ENCODE peak calls at places on chromosomes 1 and 21, in five cellular contexts. R is heart right ventricle, S is right cardiac atrium, I is stomach, Z is pancreas. C is an unnamed sample.

GRCh38 chr1:66984491-66984890 is 59.7 kb downstream of the MIER1 start:
- DNase-seq in R (no peak), S (no peak), I (no peak), Z (no peak), C (no peak)

GRCh38 chr1:113978863-113979702 is at the start of gene OLFML3:
- DNase-seq in R (peak; percentile 70), S (peak; percentile 85), I (peak; percentile 86), Z (peak; percentile 77), C (peak; percentile 20)

GRCh38 chr21:43295016-43295958 is 126.5 kb downstream of the CRYAA start:
- DNase-seq in R (no peak), S (peak; percentile 7), I (no peak), Z (no peak), C (no peak)

GRCh38 chr1:31243451-31244286 is 4.0 kb upstream of the NKAIN1 start:
- DNase-seq in R (no peak), S (no peak), I (no peak), Z (no peak), C (no peak)

GRCh38 chr1:7104053-7104738 is 318.9 kb downstream of the CAMTA1 start:
- DNase-seq in R (no peak), S (no peak), I (no peak), Z (no peak), C (no peak)

GRCh38 chr1:39949891-39950290 is 5.1 kb upstream of the MFSD2A start:
- DNase-seq in R (no peak), S (no peak), I (no peak), Z (no peak), C (no peak)

GRCh38 chr1:244112646-244113045 is 61.6 kb downstream of the ZBTB18 start:
- DNase-seq in R (no peak), S (no peak), I (no peak), Z (no peak), C (no peak)

GRCh38 chr21:42716074-42716473 is 62.7 kb downstream of the PDE9A start:
- DNase-seq in R (no peak), S (no peak), I (no peak), Z (no peak), C (no peak)

GRCh38 chr1:117575586-117576225 is 30.1 kb upstream of the TENT5C start:
- DNase-seq in R (no peak), S (no peak), I (no peak), Z (no peak), C (no peak)

GRCh38 chr1:84620720-84621313 is 46.6 kb upstream of the CTBS start:
- DNase-seq in R (peak; percentile 79), S (peak; percentile 79), I (peak; percentile 77), Z (peak; percentile 92), C (peak; percentile 57)

GRCh38 chr1:153677718-153678518 is 570 bp upstream of the NPR1 start:
- DNase-seq in R (peak; percentile 40), S (peak; percentile 48), I (peak; percentile 63), Z (no peak), C (no peak)

GRCh38 chr1:204975568-204976235 is 67.3 kb upstream of the CNTN2 start:
- DNase-seq in R (no peak), S (no peak), I (peak; percentile 57), Z (peak; percentile 65), C (peak; percentile 4)

GRCh38 chr1:17520041-17520440 is 19.5 kb upstream of the ARHGEF10L start:
- DNase-seq in R (no peak), S (no peak), I (peak; percentile 88), Z (peak; percentile 77), C (no peak)

GRCh38 chr21:34971656-34972055 is 77.4 kb downstream of the RUNX1 start:
- DNase-seq in R (no peak), S (no peak), I (no peak), Z (no peak), C (no peak)

GRCh38 chr1:220974431-220974830 is 95.2 kb downstream of the HLX start:
- DNase-seq in R (no peak), S (no peak), I (no peak), Z (no peak), C (no peak)

GRCh38 chr1:94092210-94092613 is 28.7 kb downstream of the ABCA4 start:
- DNase-seq in R (no peak), S (no peak), I (no peak), Z (no peak), C (no peak)

GRCh38 chr1:175580351-175580750 is 163.0 kb downstream of the TNR start:
- DNase-seq in R (no peak), S (no peak), I (no peak), Z (no peak), C (no peak)

GRCh38 chr1:59682405-59683080 is 132.2 kb upstream of the HOOK1 start:
- DNase-seq in R (no peak), S (no peak), I (no peak), Z (no peak), C (no peak)

GRCh38 chr1:228941673-228942072 is 206.4 kb downstream of the RHOU start:
- DNase-seq in R (no peak), S (no peak), I (no peak), Z (no peak), C (no peak)

GRCh38 chr1:109149874-109150601 is 36.1 kb downstream of the ELAPOR1 start:
- DNase-seq in R (no peak), S (no peak), I (no peak), Z (no peak), C (no peak)

GRCh38 chr1:111441573-111442192 is 7.4 kb downstream of the WDR77 start:
- DNase-seq in R (no peak), S (peak; percentile 27), I (peak; percentile 50), Z (no peak), C (peak; percentile 21)

GRCh38 chr1:58932820-58933598 is 149.2 kb upstream of the JUN start:
- DNase-seq in R (no peak), S (no peak), I (peak; percentile 92), Z (peak; percentile 60), C (no peak)

GRCh38 chr1:236795757-236796719 is 946 bp downstream of the MTR start:
- DNase-seq in R (no peak), S (no peak), I (no peak), Z (no peak), C (peak; percentile 70)

GRCh38 chr1:206540044-206540758 is 32.9 kb downstream of the RASSF5 start:
- DNase-seq in R (peak; percentile 34), S (peak; percentile 63), I (peak; percentile 94), Z (peak; percentile 78), C (no peak)
- H3K27ac ChIP-seq in R (peak overlapping the region; percentile 56), S (peak overlapping the region; percentile 56), I (peak overlapping the region; percentile 80), Z (peak overlapping the region; percentile 85), C (no peak overlapping the region)

GRCh38 chr1:64892576-64893573 is 73.5 kb downstream of the JAK1 start:
- DNase-seq in R (no peak), S (no peak), I (no peak), Z (no peak), C (no peak)

GRCh38 chr1:64887689-64888217 is 78.6 kb downstream of the JAK1 start:
- DNase-seq in R (no peak), S (no peak), I (no peak), Z (no peak), C (no peak)

GRCh38 chr1:64893921-64894320 is 72.4 kb downstream of the JAK1 start:
- DNase-seq in R (no peak), S (no peak), I (no peak), Z (no peak), C (no peak)

GRCh38 chr1:64891440-64891815 is 74.9 kb downstream of the JAK1 start:
- DNase-seq in R (no peak), S (no peak), I (no peak), Z (no peak), C (no peak)

GRCh38 chr1:64890699-64891439 is 75.5 kb downstream of the JAK1 start:
- DNase-seq in R (no peak), S (no peak), I (no peak), Z (no peak), C (no peak)
- H3K4me3 ChIP-seq in R (peak overlapping the region; percentile 35), S (no peak overlapping the region), I (no peak overlapping the region), Z (no peak overlapping the region), C (no peak overlapping the region)

GRCh38 chr1:26164036-26164927 is 4.5 kb downstream of the C1orf232 start:
- DNase-seq in R (peak; percentile 55), S (peak; percentile 42), I (peak; percentile 53), Z (peak; percentile 85), C (no peak)

GRCh38 chr1:26165126-26165892 is 3.5 kb downstream of the C1orf232 start:
- DNase-seq in R (no peak), S (peak; percentile 11), I (no peak), Z (no peak), C (no peak)

GRCh38 chr1:26162220-26162703 is 3.4 kb downstream of the FAM110D start:
- DNase-seq in R (no peak), S (peak; percentile 15), I (no peak), Z (no peak), C (no peak)

GRCh38 chr1:26161408-26162219 is 2.7 kb downstream of the FAM110D start:
- DNase-seq in R (peak; percentile 79), S (peak; percentile 69), I (peak; percentile 55), Z (peak; percentile 87), C (no peak)

GRCh38 chr1:26163684-26164035 is 4.8 kb downstream of the FAM110D start:
- DNase-seq in R (no peak), S (no peak), I (no peak), Z (no peak), C (no peak)
- H3K4me1 ChIP-seq in R (peaks cover 35% of the 10 kb centered on the region), S (peaks cover 5% of the 10 kb centered on the region), I (peaks cover 15% of the 10 kb centered on the region), Z (peaks cover 3% of the 10 kb centered on the region), C (peaks cover 16% of the 10 kb centered on the region)

GRCh38 chr1:16474166-16474800 is 33.8 kb downstream of the NECAP2 start:
- DNase-seq in R (no peak), S (no peak), I (no peak), Z (no peak), C (no peak)

GRCh38 chr1:16478091-16478490 is 36.0 kb downstream of the RNU1-1 start:
- DNase-seq in R (no peak), S (no peak), I (no peak), Z (peak; percentile 35), C (no peak)
- H3K27ac ChIP-seq in R (no peak overlapping the region), S (no peak overlapping the region), I (no peak overlapping the region), Z (no peak overlapping the region), C (no peak overlapping the region)

C was measured in effector memory CD4-positive, alpha-beta T cell.